ENCODE peak calls at places on chromosomes 11 and 22, in four cellular contexts. One of them, this sample, is unnamed.
A peak's percentile ranks its signal among the peaks of the same experiment; 100 is the strongest.

GRCh38 chr22:49368976-49369725 is 458.5 kb downstream of the BRD1 start:
- DNase-seq in brain pericyte: no peak
- DNase-seq in mucosa of descending colon: no peak
- DNase-seq in cardiac fibroblast: no peak
- DNase-seq in this sample: peak; percentile 29

GRCh38 chr11:64333556-64333955 is 6.4 kb upstream of the CCDC88B start:
- DNase-seq in mucosa of descending colon: no peak
- DNase-seq in brain pericyte: no peak
- DNase-seq in cardiac fibroblast: no peak
- DNase-seq in this sample: no peak

GRCh38 chr22:37330200-37331033 is 48.1 kb downstream of the CYTH4 start:
- DNase-seq in cardiac fibroblast: peak; percentile 92
- DNase-seq in mucosa of descending colon: no peak
- DNase-seq in brain pericyte: no peak
- DNase-seq in this sample: no peak

GRCh38 chr11:64724863-64725535 is 2.0 kb upstream of the NRXN2 start:
- DNase-seq in brain pericyte: no peak
- DNase-seq in cardiac fibroblast: no peak
- DNase-seq in mucosa of descending colon: no peak
- DNase-seq in this sample: no peak

GRCh38 chr11:119481667-119482400 is 58.9 kb upstream of the THY1 start:
- DNase-seq in mucosa of descending colon: no peak
- DNase-seq in brain pericyte: no peak
- DNase-seq in cardiac fibroblast: no peak
- DNase-seq in this sample: no peak

GRCh38 chr11:26297179-26297970 is 34.6 kb upstream of the ANO3 start:
- DNase-seq in brain pericyte: peak; percentile 18
- DNase-seq in mucosa of descending colon: no peak
- DNase-seq in cardiac fibroblast: peak; percentile 87
- DNase-seq in this sample: no peak

GRCh38 chr22:45082795-45083194 is 73.0 kb upstream of the PHF21B start:
- DNase-seq in brain pericyte: no peak
- DNase-seq in cardiac fibroblast: peak; percentile 34
- DNase-seq in mucosa of descending colon: no peak
- DNase-seq in this sample: no peak

GRCh38 chr11:45025716-45026492 is 75.2 kb upstream of the TP53I11 start:
- DNase-seq in brain pericyte: no peak
- DNase-seq in mucosa of descending colon: no peak
- DNase-seq in cardiac fibroblast: peak; percentile 71
- DNase-seq in this sample: no peak

GRCh38 chr11:13997881-13998280 is 35.4 kb downstream of the SPON1 start:
- DNase-seq in cardiac fibroblast: no peak
- DNase-seq in mucosa of descending colon: no peak
- DNase-seq in brain pericyte: no peak
- DNase-seq in this sample: no peak

GRCh38 chr22:30636226-30637077 is 871 bp downstream of the SLC35E4 start:
- DNase-seq in brain pericyte: no peak
- DNase-seq in mucosa of descending colon: peak; percentile 70
- DNase-seq in cardiac fibroblast: peak; percentile 26
- DNase-seq in this sample: peak; percentile 7

GRCh38 chr11:10461276-10461790 is 6.3 kb downstream of the AMPD3 start:
- DNase-seq in brain pericyte: no peak
- DNase-seq in cardiac fibroblast: no peak
- DNase-seq in mucosa of descending colon: no peak
- DNase-seq in this sample: no peak

GRCh38 chr11:106480581-106481185 is 403.2 kb downstream of the AASDHPPT start:
- DNase-seq in brain pericyte: no peak
- DNase-seq in cardiac fibroblast: no peak
- DNase-seq in mucosa of descending colon: no peak
- DNase-seq in this sample: no peak

GRCh38 chr11:95684701-95685100 is 104.9 kb downstream of the FAM76B start:
- DNase-seq in brain pericyte: no peak
- DNase-seq in mucosa of descending colon: no peak
- DNase-seq in cardiac fibroblast: no peak
- DNase-seq in this sample: no peak

GRCh38 chr11:92759571-92760214 is 209.8 kb upstream of the MTNR1B start:
- DNase-seq in mucosa of descending colon: no peak
- DNase-seq in cardiac fibroblast: no peak
- DNase-seq in brain pericyte: no peak
- DNase-seq in this sample: no peak

GRCh38 chr11:72321381-72321996 is 77.5 kb upstream of the PHOX2A start:
- DNase-seq in mucosa of descending colon: no peak
- DNase-seq in brain pericyte: no peak
- DNase-seq in cardiac fibroblast: peak; percentile 55
- DNase-seq in this sample: no peak

GRCh38 chr11:77113382-77114088 is 10.9 kb downstream of the OMP start:
- DNase-seq in brain pericyte: no peak
- DNase-seq in cardiac fibroblast: peak; percentile 46
- DNase-seq in mucosa of descending colon: peak; percentile 10
- DNase-seq in this sample: no peak

GRCh38 chr22:40070701-40071100 is 75.9 kb downstream of the FAM83F start:
- DNase-seq in cardiac fibroblast: no peak
- DNase-seq in brain pericyte: no peak
- DNase-seq in mucosa of descending colon: no peak
- DNase-seq in this sample: no peak